ENCODE peak calls at places on chromosomes 13 and 19, in five cellular contexts. O, Y, S, W and U are unnamed samples.
A peak's percentile ranks its signal among the peaks of the same experiment; 100 is the strongest.

GRCh38 chr19:10230155-10230903 is 802 bp downstream of the S1PR2 start:
- DNase-seq in Y (peak; percentile 68), O (peak; percentile 70), W (no peak), S (peak; percentile 63), U (peak; percentile 3)

GRCh38 chr19:43738780-43739211 is 16.0 kb downstream of the SMG9 start:
- DNase-seq in O (no peak), Y (no peak), W (no peak), S (no peak), U (no peak)

GRCh38 chr13:38662362-38662761 is 24.5 kb upstream of the FREM2 start:
- DNase-seq in Y (no peak), S (no peak), W (no peak), O (no peak), U (no peak)

GRCh38 chr13:29847501-29847983 is 2.9 kb downstream of the UBL3 start:
- DNase-seq in W (no peak), S (no peak), O (no peak), Y (no peak), U (peak; percentile 17)

GRCh38 chr13:41352935-41353801 is 42.1 kb downstream of the NAA16 start:
- DNase-seq in Y (peak; percentile 69), W (no peak), O (peak; percentile 44), S (no peak), U (peak; percentile 29)

GRCh38 chr19:4345656-4346383 is 2.5 kb downstream of the MPND start:
- DNase-seq in O (no peak), W (no peak), S (no peak), Y (no peak), U (no peak)

GRCh38 chr13:111249637-111250360 is 70.6 kb upstream of the TEX29 start:
- DNase-seq in S (no peak), Y (no peak), O (no peak), W (no peak), U (no peak)

GRCh38 chr19:39515551-39516191 is 732 bp downstream of the SELENOV start:
- DNase-seq in Y (peak; percentile 26), W (no peak), O (no peak), S (peak; percentile 29), U (no peak)

GRCh38 chr19:11154683-11155047 is 917 bp downstream of the SPC24 start:
- DNase-seq in S (no peak), Y (no peak), O (no peak), W (no peak), U (no peak)

GRCh38 chr13:24119593-24120508 is 40.7 kb upstream of the SPATA13 start:
- DNase-seq in Y (no peak), S (no peak), O (no peak), W (no peak), U (no peak)

GRCh38 chr19:45405435-45406164 is 731 bp upstream of the PPP1R13L start:
- DNase-seq in S (peak; percentile 56), W (peak; percentile 53), Y (peak; percentile 90), O (peak; percentile 78), U (peak; percentile 88)

GRCh38 chr13:98134901-98135300 is 8.0 kb upstream of the FARP1 start:
- DNase-seq in S (no peak), W (no peak), Y (no peak), O (no peak), U (no peak)

GRCh38 chr13:114107686-114108081 is 24.7 kb downstream of the RASA3 start:
- DNase-seq in O (no peak), W (no peak), S (no peak), Y (no peak), U (no peak)

GRCh38 chr19:741506-742131 is 9.3 kb upstream of the MISP start:
- DNase-seq in S (no peak), W (no peak), O (no peak), Y (no peak), U (no peak)

GRCh38 chr13:94968040-94968756 is 255.9 kb upstream of the SOX21 start:
- DNase-seq in W (no peak), S (peak; percentile 26), Y (peak; percentile 16), O (no peak), U (no peak)

GRCh38 chr19:45919678-45920077 is 5.1 kb upstream of the NANOS2 start:
- DNase-seq in O (no peak), W (no peak), Y (no peak), S (no peak), U (no peak)

GRCh38 chr13:51524846-51525566 is 59.3 kb upstream of the WDFY2 start:
- DNase-seq in W (no peak), O (no peak), S (no peak), Y (no peak), U (no peak)

GRCh38 chr13:113152894-113153809 is 5.3 kb upstream of the PROZ start:
- DNase-seq in S (peak; percentile 38), Y (peak; percentile 20), W (no peak), O (no peak), U (no peak)

GRCh38 chr19:28130066-28130511 is 1082.9 kb downstream of the UQCRFS1 start:
- DNase-seq in S (no peak), W (no peak), O (no peak), Y (no peak), U (no peak)

GRCh38 chr19:14114854-14115253 is 2.7 kb downstream of the PRKACA start:
- DNase-seq in S (no peak), Y (peak; percentile 68), W (no peak), O (peak; percentile 23), U (no peak)

GRCh38 chr13:74661851-74662250 is 527.6 kb upstream of the KLF12 start:
- DNase-seq in O (no peak), S (no peak), W (no peak), Y (no peak), U (no peak)

GRCh38 chr19:13100031-13100588 is 2.5 kb downstream of the LYL1 start:
- DNase-seq in W (no peak), S (no peak), O (peak; percentile 51), Y (peak; percentile 85), U (no peak)

GRCh38 chr13:38002596-38002995 is 133.0 kb upstream of the TRPC4 start:
- DNase-seq in Y (no peak), W (no peak), O (no peak), S (no peak), U (no peak)

GRCh38 chr13:52926971-52927370 is 78.5 kb upstream of the PCDH8 start:
- DNase-seq in S (no peak), W (no peak), Y (no peak), O (no peak), U (no peak)

GRCh38 chr19:49801401-49801888 is 11.6 kb downstream of the FUZ start:
- DNase-seq in W (no peak), Y (no peak), O (no peak), S (no peak), U (no peak)

GRCh38 chr13:81275666-81276258 is 934.8 kb upstream of the SPRY2 start:
- DNase-seq in O (no peak), Y (no peak), W (no peak), S (no peak), U (no peak)

GRCh38 chr19:32246032-32246431 is 99.4 kb upstream of the ZNF507 start:
- DNase-seq in W (no peak), S (no peak), O (no peak), Y (no peak), U (no peak)

GRCh38 chr19:33459220-33459619 is 62.4 kb downstream of the PEPD start:
- DNase-seq in Y (no peak), O (no peak), W (no peak), S (no peak), U (no peak)

GRCh38 chr19:45715139-45715538 is 15.6 kb downstream of the FBXO46 start:
- DNase-seq in S (no peak), W (no peak), O (no peak), Y (no peak), U (no peak)

GRCh38 chr19:42275103-42275502 is 6.1 kb downstream of the CIC start:
- DNase-seq in O (no peak), Y (no peak), W (no peak), S (no peak), U (no peak)

GRCh38 chr13:105097501-105097900 is 1438.0 kb downstream of the EFNB2 start:
- DNase-seq in Y (no peak), S (no peak), W (no peak), O (no peak), U (no peak)

GRCh38 chr13:79282976-79283375 is 123.1 kb downstream of the RBM26 start:
- DNase-seq in O (no peak), W (no peak), S (no peak), Y (no peak), U (no peak)

GRCh38 chr13:32895296-32895695 is 120.9 kb upstream of the KL start:
- DNase-seq in Y (no peak), O (no peak), W (no peak), S (no peak), U (no peak)

GRCh38 chr19:35846038-35846668 is 6.2 kb downstream of the NPHS1 start:
- DNase-seq in O (no peak), W (no peak), S (no peak), Y (no peak), U (peak; percentile 70)